ENCODE peak calls at places on chromosomes 7 and 10, in four cellular contexts. G, H, I and Y are unnamed samples.

GRCh38 chr7:130440527-130441365 is at the start of gene CEP41:
- DNase-seq in G (peak; percentile 99), H (peak; percentile 89), I (peak; percentile 97), Y (peak; percentile 98)

GRCh38 chr10:29409241-29410051 is 120.6 kb downstream of the LYZL1 start:
- DNase-seq in G (peak; percentile 24), H (peak; percentile 35), I (peak; percentile 78), Y (peak; percentile 73)

GRCh38 chr7:157389951-157390730 is 53.3 kb downstream of the DNAJB6 start:
- DNase-seq in G (no peak), H (peak; percentile 27), I (no peak), Y (no peak)

GRCh38 chr7:54841772-54842707 is 83.0 kb upstream of the SEC61G start:
- DNase-seq in G (no peak), H (no peak), I (no peak), Y (no peak)

GRCh38 chr7:27245798-27246691 is 3.4 kb downstream of the EVX1 start:
- DNase-seq in G (peak; percentile 32), H (no peak), I (no peak), Y (no peak)

GRCh38 chr10:116763440-116763839 is 21.1 kb upstream of the HSPA12A start:
- DNase-seq in G (no peak), H (no peak), I (no peak), Y (no peak)

GRCh38 chr7:43137811-43138210 is 25.4 kb downstream of the HECW1 start:
- DNase-seq in G (no peak), H (no peak), I (no peak), Y (no peak)

GRCh38 chr10:15172306-15172840 is 3.9 kb upstream of the NMT2 start:
- DNase-seq in G (no peak), H (no peak), I (no peak), Y (no peak)

GRCh38 chr7:91082854-91083495 is 181.3 kb upstream of the FZD1 start:
- DNase-seq in G (peak; percentile 25), H (no peak), I (no peak), Y (peak; percentile 46)